ENCODE peak calls at places on chromosome 11, in six cellular contexts. One of them, this sample, is unnamed.

GRCh38 chr11:30855383-30856006 is 269.3 kb upstream of the MPPED2 start:
- DNase-seq in hepatocyte: peak; percentile 37
- DNase-seq in lower lobe of right lung: no peak
- DNase-seq in cardiac fibroblast: peak; percentile 13
- DNase-seq in ascending aorta: no peak
- DNase-seq in AG10803: peak; percentile 25
- DNase-seq in this sample: peak; percentile 15

GRCh38 chr11:78149646-78150045 is 10.2 kb upstream of the ALG8 start:
- DNase-seq in hepatocyte: peak; percentile 26
- DNase-seq in lower lobe of right lung: no peak
- DNase-seq in cardiac fibroblast: peak; percentile 88
- DNase-seq in ascending aorta: no peak
- DNase-seq in AG10803: peak; percentile 55
- DNase-seq in this sample: peak; percentile 56

GRCh38 chr11:409600-410471 is 5.0 kb downstream of the SIGIRR start:
- DNase-seq in hepatocyte: no peak
- DNase-seq in lower lobe of right lung: peak; percentile 49
- DNase-seq in cardiac fibroblast: no peak
- DNase-seq in ascending aorta: no peak
- DNase-seq in AG10803: no peak
- DNase-seq in this sample: no peak

GRCh38 chr11:3781423-3781822 is 15.9 kb downstream of the NUP98 start:
- DNase-seq in hepatocyte: no peak
- DNase-seq in lower lobe of right lung: no peak
- DNase-seq in cardiac fibroblast: peak; percentile 66
- DNase-seq in ascending aorta: no peak
- DNase-seq in AG10803: peak; percentile 52
- DNase-seq in this sample: no peak

GRCh38 chr11:124724854-124725718 is 14.7 kb upstream of the NRGN start:
- DNase-seq in hepatocyte: peak; percentile 62
- DNase-seq in lower lobe of right lung: peak; percentile 83
- DNase-seq in cardiac fibroblast: no peak
- DNase-seq in ascending aorta: no peak
- DNase-seq in AG10803: no peak
- DNase-seq in this sample: no peak

GRCh38 chr11:97614571-97614970 is 1224.8 kb downstream of the JRKL start:
- DNase-seq in hepatocyte: no peak
- DNase-seq in lower lobe of right lung: no peak
- DNase-seq in cardiac fibroblast: peak; percentile 88
- DNase-seq in ascending aorta: no peak
- DNase-seq in AG10803: no peak
- DNase-seq in this sample: peak; percentile 61

GRCh38 chr11:71330349-71330748 is 78.0 kb upstream of the SHANK2 start:
- DNase-seq in hepatocyte: no peak
- DNase-seq in lower lobe of right lung: no peak
- DNase-seq in cardiac fibroblast: no peak
- DNase-seq in ascending aorta: no peak
- DNase-seq in AG10803: no peak
- DNase-seq in this sample: no peak

GRCh38 chr11:36391062-36391461 is 95.0 kb downstream of the PRR5L start:
- DNase-seq in hepatocyte: no peak
- DNase-seq in lower lobe of right lung: no peak
- DNase-seq in cardiac fibroblast: no peak
- DNase-seq in ascending aorta: no peak
- DNase-seq in AG10803: no peak
- DNase-seq in this sample: no peak

GRCh38 chr11:70000228-70000627 is 77.9 kb upstream of the ANO1 start:
- DNase-seq in hepatocyte: no peak
- DNase-seq in lower lobe of right lung: no peak
- DNase-seq in cardiac fibroblast: no peak
- DNase-seq in ascending aorta: no peak
- DNase-seq in AG10803: no peak
- DNase-seq in this sample: no peak

GRCh38 chr11:35006389-35007128 is 90.1 kb downstream of the PDHX start:
- DNase-seq in hepatocyte: no peak
- DNase-seq in lower lobe of right lung: no peak
- DNase-seq in cardiac fibroblast: no peak
- DNase-seq in ascending aorta: no peak
- DNase-seq in AG10803: no peak
- DNase-seq in this sample: peak; percentile 40

GRCh38 chr11:121421149-121421906 is 30.8 kb upstream of the SORL1 start:
- DNase-seq in hepatocyte: no peak
- DNase-seq in lower lobe of right lung: no peak
- DNase-seq in cardiac fibroblast: no peak
- DNase-seq in ascending aorta: no peak
- DNase-seq in AG10803: no peak
- DNase-seq in this sample: no peak

GRCh38 chr11:112520293-112520692 is 259.6 kb upstream of the PLET1 start:
- DNase-seq in hepatocyte: no peak
- DNase-seq in lower lobe of right lung: no peak
- DNase-seq in cardiac fibroblast: no peak
- DNase-seq in ascending aorta: no peak
- DNase-seq in AG10803: no peak
- DNase-seq in this sample: no peak

DNA sequence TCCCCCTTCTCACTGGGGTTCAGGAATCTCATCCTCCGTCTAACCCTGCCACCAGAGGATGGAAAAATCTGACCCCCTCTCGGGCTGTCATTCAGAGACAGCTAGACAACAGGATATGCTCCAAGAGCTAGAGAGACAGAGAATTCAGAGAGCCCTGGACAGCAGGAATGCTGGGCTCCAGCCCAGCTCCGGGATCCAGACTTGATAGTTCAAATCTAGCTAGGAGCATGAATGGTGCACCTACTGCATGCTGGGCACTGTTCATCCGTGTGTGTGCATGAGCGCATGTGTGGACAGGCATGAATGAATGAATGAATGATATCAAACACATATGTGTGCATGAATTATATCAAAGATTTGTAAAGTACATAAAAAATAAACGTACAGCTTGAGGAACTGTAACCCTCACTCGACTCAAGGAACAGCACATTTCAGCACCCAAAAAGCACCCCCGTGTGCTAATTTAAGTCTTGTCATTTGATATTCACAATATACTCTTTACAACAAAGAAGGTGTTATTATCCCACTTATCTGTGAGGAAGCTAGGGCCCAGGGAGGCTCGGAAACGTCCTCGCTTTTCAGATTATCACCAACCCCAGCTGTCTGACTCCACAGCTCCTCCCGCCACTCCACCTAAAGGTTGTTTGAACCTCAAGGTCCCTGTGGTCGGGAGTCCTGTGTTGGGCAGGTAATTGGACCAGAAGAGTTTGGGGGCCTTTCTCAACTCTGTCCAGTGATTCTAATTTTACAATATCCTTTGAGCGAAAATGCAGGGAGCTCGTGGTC is 640 bp upstream of the VSIG10L2 start:
- DNase-seq in hepatocyte: no peak
- DNase-seq in lower lobe of right lung: no peak
- DNase-seq in cardiac fibroblast: no peak
- DNase-seq in ascending aorta: no peak
- DNase-seq in AG10803: no peak
- DNase-seq in this sample: no peak
- TF ChIP-seq CTCF in hepatocyte: no peak
- TF ChIP-seq CTCF in lower lobe of right lung: no peak
- TF ChIP-seq CTCF in cardiac fibroblast: no peak
- TF ChIP-seq CTCF in ascending aorta: no peak
- TF ChIP-seq CTCF in AG10803: no peak
- TF ChIP-seq CTCF in this sample: no peak

GRCh38 chr11:66314561-66315497 is 2.0 kb downstream of the CD248 start:
- DNase-seq in hepatocyte: no peak
- DNase-seq in lower lobe of right lung: no peak
- DNase-seq in cardiac fibroblast: no peak
- DNase-seq in ascending aorta: no peak
- DNase-seq in AG10803: no peak
- DNase-seq in this sample: no peak
- H3K4me3 ChIP-seq in hepatocyte: peak overlapping the region; percentile 27
- H3K4me3 ChIP-seq in lower lobe of right lung: peak overlapping the region; percentile 59
- H3K4me3 ChIP-seq in cardiac fibroblast: peak overlapping the region; percentile 63
- H3K4me3 ChIP-seq in ascending aorta: no peak overlapping the region
- H3K4me3 ChIP-seq in AG10803: peak overlapping the region; percentile 93
- H3K4me3 ChIP-seq in this sample: peak overlapping the region; percentile 57

GRCh38 chr11:88229303-88229702 is 54.1 kb upstream of the RAB38 start:
- DNase-seq in hepatocyte: no peak
- DNase-seq in lower lobe of right lung: no peak
- DNase-seq in cardiac fibroblast: no peak
- DNase-seq in ascending aorta: no peak
- DNase-seq in AG10803: no peak
- DNase-seq in this sample: no peak
- TF ChIP-seq CTCF in hepatocyte: no peak
- TF ChIP-seq CTCF in lower lobe of right lung: no peak
- TF ChIP-seq CTCF in cardiac fibroblast: no peak
- TF ChIP-seq CTCF in ascending aorta: no peak
- TF ChIP-seq CTCF in AG10803: no peak
- TF ChIP-seq CTCF in this sample: no peak

DNA sequence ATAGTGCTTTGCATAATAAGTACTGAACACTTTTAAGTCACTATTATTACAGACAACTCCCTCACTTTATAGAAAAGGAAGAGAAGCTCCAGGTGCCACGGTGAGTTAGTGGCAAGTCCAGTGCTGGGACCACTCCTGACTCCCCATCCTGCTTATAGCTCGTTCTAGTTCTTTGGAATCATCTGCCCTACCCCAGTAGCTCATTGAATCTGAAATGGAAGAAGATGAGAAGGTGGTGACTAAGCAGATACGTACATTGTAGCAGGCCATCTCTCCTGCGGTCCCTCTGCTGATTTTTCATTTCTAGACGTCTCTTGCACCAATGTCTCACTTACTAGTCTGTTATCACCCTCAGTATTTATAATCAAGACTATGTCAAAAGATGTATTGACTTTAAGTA is 21.6 kb downstream of the MMP20 start:
- DNase-seq in hepatocyte: no peak
- DNase-seq in lower lobe of right lung: no peak
- DNase-seq in cardiac fibroblast: no peak
- DNase-seq in ascending aorta: no peak
- DNase-seq in AG10803: no peak
- DNase-seq in this sample: no peak
- H3K4me3 ChIP-seq in hepatocyte: no peak overlapping the region
- H3K4me3 ChIP-seq in lower lobe of right lung: no peak overlapping the region
- H3K4me3 ChIP-seq in cardiac fibroblast: no peak overlapping the region
- H3K4me3 ChIP-seq in ascending aorta: no peak overlapping the region
- H3K4me3 ChIP-seq in AG10803: no peak overlapping the region
- H3K4me3 ChIP-seq in this sample: no peak overlapping the region

GRCh38 chr11:12066056-12066798 is 44.2 kb upstream of the MICAL2 start:
- DNase-seq in hepatocyte: peak; percentile 86
- DNase-seq in lower lobe of right lung: no peak
- DNase-seq in cardiac fibroblast: peak; percentile 99
- DNase-seq in ascending aorta: no peak
- DNase-seq in AG10803: peak; percentile 96
- DNase-seq in this sample: peak; percentile 87

GRCh38 chr11:12063251-12063650 is 47.1 kb upstream of the MICAL2 start:
- DNase-seq in hepatocyte: no peak
- DNase-seq in lower lobe of right lung: no peak
- DNase-seq in cardiac fibroblast: no peak
- DNase-seq in ascending aorta: no peak
- DNase-seq in AG10803: no peak
- DNase-seq in this sample: no peak

GRCh38 chr11:12066799-12067508 is 43.4 kb upstream of the MICAL2 start:
- DNase-seq in hepatocyte: peak; percentile 76
- DNase-seq in lower lobe of right lung: peak; percentile 76
- DNase-seq in cardiac fibroblast: peak; percentile 57
- DNase-seq in ascending aorta: no peak
- DNase-seq in AG10803: peak; percentile 88
- DNase-seq in this sample: peak; percentile 66

GRCh38 chr11:12064136-12064953 is 46.0 kb upstream of the MICAL2 start:
- DNase-seq in hepatocyte: no peak
- DNase-seq in lower lobe of right lung: no peak
- DNase-seq in cardiac fibroblast: no peak
- DNase-seq in ascending aorta: no peak
- DNase-seq in AG10803: no peak
- DNase-seq in this sample: no peak

DNA sequence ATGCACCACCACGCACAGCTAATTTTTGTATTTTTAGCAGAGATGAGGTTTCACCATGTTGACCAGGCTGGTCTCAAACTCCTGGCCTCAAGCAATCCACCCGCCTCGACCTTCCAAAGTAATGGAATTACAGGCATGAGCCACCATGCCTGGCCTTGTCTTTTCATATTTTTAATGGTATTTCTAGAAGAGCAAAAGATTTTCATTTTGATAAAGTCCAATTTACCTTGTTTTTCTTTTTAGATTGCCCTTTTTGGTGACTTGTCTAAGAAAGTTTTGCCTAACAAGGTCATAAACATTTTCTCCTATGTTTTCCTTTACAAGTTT is 45.5 kb upstream of the MICAL2 start:
- DNase-seq in hepatocyte: no peak
- DNase-seq in lower lobe of right lung: no peak
- DNase-seq in cardiac fibroblast: no peak
- DNase-seq in ascending aorta: no peak
- DNase-seq in AG10803: no peak
- DNase-seq in this sample: no peak
- TF ChIP-seq CTCF in hepatocyte: no peak
- TF ChIP-seq CTCF in lower lobe of right lung: no peak
- TF ChIP-seq CTCF in cardiac fibroblast: no peak
- TF ChIP-seq CTCF in ascending aorta: no peak
- TF ChIP-seq CTCF in AG10803: no peak
- TF ChIP-seq CTCF in this sample: no peak